ENCODE peak calls at places on chromosomes 1 and 21, in six cellular contexts. U, E, M, R, Q and C are unnamed samples.

GRCh38 chr1:85865183-85865582 is 156.9 kb upstream of the ZNHIT6 start:
- DNase-seq in U (peak; percentile 44), E (no peak), M (no peak), R (no peak), Q (no peak), C (no peak)

GRCh38 chr1:208036177-208036808 is 125.4 kb upstream of the CD34 start:
- DNase-seq in U (peak; percentile 17), E (no peak), M (no peak), R (no peak), Q (no peak), C (no peak)

GRCh38 chr1:229116114-229116513 is 154.8 kb upstream of the RAB4A start:
- DNase-seq in U (no peak), E (no peak), M (no peak), R (no peak), Q (no peak), C (no peak)

GRCh38 chr1:192951961-192952460 is 107.1 kb downstream of the UCHL5 start:
- DNase-seq in U (peak; percentile 72), E (no peak), M (no peak), R (no peak), Q (no peak), C (no peak)

GRCh38 chr1:6016191-6016865 is 24.1 kb upstream of the NPHP4 start:
- DNase-seq in U (peak; percentile 61), E (no peak), M (no peak), R (no peak), Q (no peak), C (no peak)

GRCh38 chr1:235500971-235501540 is 3.2 kb downstream of the B3GALNT2 start:
- DNase-seq in U (no peak), E (no peak), M (peak; percentile 42), R (no peak), Q (no peak), C (no peak)

GRCh38 chr1:199453731-199454130 is 573.8 kb upstream of the NR5A2 start:
- DNase-seq in U (no peak), E (no peak), M (no peak), R (no peak), Q (no peak), C (no peak)

GRCh38 chr1:100219879-100220278 is 29.8 kb downstream of the DBT start:
- DNase-seq in U (no peak), E (no peak), M (no peak), R (no peak), Q (no peak), C (no peak)

GRCh38 chr1:54806931-54807611 is 5.9 kb upstream of the TTC22 start:
- DNase-seq in U (peak; percentile 84), E (no peak), M (peak; percentile 69), R (no peak), Q (no peak), C (no peak)

GRCh38 chr1:165174485-165174884 is 182.0 kb downstream of the LMX1A start:
- DNase-seq in U (no peak), E (no peak), M (no peak), R (no peak), Q (no peak), C (no peak)

GRCh38 chr1:10424034-10424433 is 6.2 kb upstream of the CENPS start:
- DNase-seq in U (peak; percentile 37), E (peak; percentile 37), M (no peak), R (no peak), Q (no peak), C (no peak)

GRCh38 chr1:12480748-12481362 is 137.2 kb downstream of the DHRS3 start:
- DNase-seq in U (peak; percentile 43), E (peak; percentile 62), M (peak; percentile 76), R (no peak), Q (no peak), C (no peak)

GRCh38 chr1:208652300-208653160 is 408.3 kb upstream of the PLXNA2 start:
- DNase-seq in U (peak; percentile 77), E (peak; percentile 68), M (peak; percentile 75), R (peak; percentile 23), Q (peak; percentile 5), C (peak; percentile 45)

GRCh38 chr1:61641171-61641570 is 83.8 kb downstream of the TM2D1 start:
- DNase-seq in U (no peak), E (no peak), M (no peak), R (no peak), Q (no peak), C (no peak)

GRCh38 chr21:33313183-33313582 is 11.6 kb upstream of the IFNAR1 start:
- DNase-seq in U (no peak), E (no peak), M (no peak), R (no peak), Q (no peak), C (no peak)

GRCh38 chr1:43986712-43987111 is 4.7 kb upstream of the CCDC24 start:
- DNase-seq in U (no peak), E (peak; percentile 69), M (no peak), R (no peak), Q (no peak), C (no peak)

GRCh38 chr1:162564762-162565218 is 3.3 kb downstream of the UAP1 start:
- DNase-seq in U (no peak), E (no peak), M (no peak), R (no peak), Q (no peak), C (no peak)

GRCh38 chr1:173562813-173563212 is 40.1 kb downstream of the SLC9C2 start:
- DNase-seq in U (no peak), E (no peak), M (no peak), R (no peak), Q (no peak), C (no peak)

GRCh38 chr1:230090194-230090711 is 23.2 kb downstream of the GALNT2 start:
- DNase-seq in U (peak; percentile 56), E (no peak), M (no peak), R (no peak), Q (no peak), C (no peak)

GRCh38 chr1:27526569-27527222 is 36.7 kb upstream of the WASF2 start:
- DNase-seq in U (peak; percentile 30), E (no peak), M (peak; percentile 70), R (no peak), Q (no peak), C (no peak)

GRCh38 chr21:20215959-20216358 is 782.2 kb upstream of the NCAM2 start:
- DNase-seq in U (no peak), E (no peak), M (no peak), R (no peak), Q (no peak), C (no peak)

GRCh38 chr1:157429841-157430240 is 122.5 kb downstream of the FCRL5 start:
- DNase-seq in U (peak; percentile 3), E (no peak), M (no peak), R (no peak), Q (no peak), C (no peak)

GRCh38 chr1:153030895-153031294 is at the start of gene SPRR1B:
- DNase-seq in U (no peak), E (no peak), M (no peak), R (no peak), Q (no peak), C (no peak)